ENCODE peak calls at places on chromosomes 2 and 18, in five cellular contexts. Y is SK-N-SH, C is PC-3, L is fibroblast of lung, X is neural progenitor cell. T is an unnamed sample.

GRCh38 chr2:41912766-41913165 is 135.1 kb upstream of the PKDCC start:
- DNase-seq in Y (no peak), C (no peak), L (no peak), X (no peak), T (no peak)

GRCh38 chr2:211237586-211237985 is 681.2 kb downstream of the CPS1 start:
- DNase-seq in Y (no peak), C (no peak), L (no peak), X (peak; percentile 60), T (no peak)

GRCh38 chr2:84959494-84960156 is 11.3 kb upstream of the KCMF1 start:
- DNase-seq in Y (no peak), C (peak; percentile 66), L (peak; percentile 53), X (peak; percentile 33), T (peak; percentile 43)

GRCh38 chr2:97706708-97707345 is 6.5 kb upstream of the ZAP70 start:
- DNase-seq in Y (no peak), C (no peak), L (no peak), X (no peak), T (no peak)

GRCh38 chr18:69757733-69758132 is 189.9 kb downstream of the CD226 start:
- DNase-seq in Y (no peak), C (peak; percentile 70), L (peak; percentile 80), X (peak; percentile 23), T (no peak)

GRCh38 chr2:479505-480161 is 191.7 kb upstream of the ALKAL2 start:
- DNase-seq in Y (no peak), C (peak; percentile 11), L (no peak), X (no peak), T (no peak)

GRCh38 chr2:187349328-187349944 is 98.6 kb downstream of the CALCRL start:
- DNase-seq in Y (no peak), C (no peak), L (peak; percentile 18), X (no peak), T (no peak)

GRCh38 chr18:42095732-42096377 is 140.8 kb downstream of the PIK3C3 start:
- DNase-seq in Y (no peak), C (no peak), L (no peak), X (no peak), T (no peak)

GRCh38 chr2:165369131-165369935 is 100.2 kb upstream of the CSRNP3 start:
- DNase-seq in Y (no peak), C (no peak), L (peak; percentile 46), X (peak; percentile 63), T (no peak)

GRCh38 chr2:198371902-198372611 is 567.7 kb downstream of the PLCL1 start:
- DNase-seq in Y (no peak), C (peak; percentile 3), L (peak; percentile 16), X (no peak), T (no peak)

GRCh38 chr2:20583425-20583881 is 67.4 kb downstream of the HS1BP3 start:
- DNase-seq in Y (no peak), C (no peak), L (no peak), X (no peak), T (no peak)

GRCh38 chr2:37149626-37150322 is 7.0 kb downstream of the EIF2AK2 start:
- DNase-seq in Y (no peak), C (peak; percentile 16), L (no peak), X (no peak), T (no peak)

GRCh38 chr18:12408247-12408869 is 629 bp downstream of the PRELID3A start:
- DNase-seq in Y (peak; percentile 34), C (peak; percentile 23), L (peak; percentile 45), X (no peak), T (peak; percentile 61)

GRCh38 chr2:8456149-8457091 is 225.4 kb upstream of the ID2 start:
- DNase-seq in Y (no peak), C (no peak), L (no peak), X (no peak), T (no peak)

GRCh38 chr18:35172009-35172408 is 68.8 kb upstream of the ZNF397 start:
- DNase-seq in Y (no peak), C (no peak), L (no peak), X (no peak), T (no peak)

GRCh38 chr2:43426305-43427031 is 169.4 kb downstream of the THADA start:
- DNase-seq in Y (peak; percentile 81), C (peak; percentile 98), L (peak; percentile 99), X (no peak), T (peak; percentile 93)

GRCh38 chr2:203909192-203909945 is 27.2 kb upstream of the ICOS start:
- DNase-seq in Y (peak; percentile 48), C (peak; percentile 67), L (peak; percentile 65), X (peak; percentile 53), T (peak; percentile 49)

GRCh38 chr18:51053822-51054221 is 23.8 kb downstream of the SMAD4 start:
- DNase-seq in Y (no peak), C (no peak), L (no peak), X (no peak), T (no peak)

GRCh38 chr2:37614061-37614802 is 57.2 kb downstream of the CDC42EP3 start:
- DNase-seq in Y (no peak), C (peak; percentile 45), L (peak; percentile 93), X (no peak), T (no peak)

GRCh38 chr2:17672583-17673317 is 80.9 kb downstream of the SMC6 start:
- DNase-seq in Y (no peak), C (peak; percentile 69), L (peak; percentile 83), X (no peak), T (no peak)

GRCh38 chr2:46814160-46814559 is 101.4 kb downstream of the MCFD2 start:
- DNase-seq in Y (peak; percentile 5), C (no peak), L (peak; percentile 96), X (no peak), T (no peak)

GRCh38 chr2:25851740-25852503 is 26.4 kb downstream of the ASXL2 start:
- DNase-seq in Y (peak; percentile 63), C (peak; percentile 87), L (peak; percentile 92), X (peak; percentile 60), T (peak; percentile 86)

GRCh38 chr2:224069172-224069571 is 30.1 kb upstream of the SERPINE2 start:
- DNase-seq in Y (no peak), C (no peak), L (peak; percentile 52), X (no peak), T (no peak)

GRCh38 chr18:28801876-28802275 is 624.9 kb upstream of the CDH2 start:
- DNase-seq in Y (no peak), C (no peak), L (no peak), X (no peak), T (no peak)

DNA sequence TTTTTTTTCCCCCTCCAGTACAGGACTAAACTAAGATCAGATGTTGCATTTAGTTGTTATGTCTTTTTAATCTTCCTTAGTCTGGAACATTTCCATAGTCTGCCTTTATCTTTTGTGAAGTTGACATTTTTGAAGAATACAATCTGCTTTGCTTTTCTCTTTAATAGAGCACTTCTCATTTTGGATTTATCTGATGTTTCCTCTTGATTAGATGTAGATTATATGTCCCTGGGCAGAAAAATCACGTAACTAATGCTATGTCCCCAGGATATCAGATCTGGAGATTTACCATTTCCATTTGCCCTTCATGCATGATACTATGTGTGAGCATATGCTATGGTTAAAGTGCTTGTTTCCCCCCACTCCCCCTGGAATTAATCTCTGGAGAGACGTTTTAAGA is 6.2 kb downstream of the ZNF638 start:
- DNase-seq in Y (peak; percentile 53), C (no peak), L (no peak), X (no peak), T (no peak)
- H4K20me1 ChIP-seq in Y (peaks cover 99% of the 10 kb centered on the region), C (peaks cover 65% of the 10 kb centered on the region), L (peaks cover 9% of the 10 kb centered on the region), X (peaks cover 100% of the 10 kb centered on the region), T (peaks cover 61% of the 10 kb centered on the region)

GRCh38 chr2:216522892-216523502 is 24.4 kb downstream of the RPL37A start:
- DNase-seq in Y (no peak), C (no peak), L (no peak), X (no peak), T (no peak)
- H2AFZ ChIP-seq in Y (no peak overlapping the region), C (no peak overlapping the region), L (no peak overlapping the region), X (no peak overlapping the region), T (no peak overlapping the region)

DNA sequence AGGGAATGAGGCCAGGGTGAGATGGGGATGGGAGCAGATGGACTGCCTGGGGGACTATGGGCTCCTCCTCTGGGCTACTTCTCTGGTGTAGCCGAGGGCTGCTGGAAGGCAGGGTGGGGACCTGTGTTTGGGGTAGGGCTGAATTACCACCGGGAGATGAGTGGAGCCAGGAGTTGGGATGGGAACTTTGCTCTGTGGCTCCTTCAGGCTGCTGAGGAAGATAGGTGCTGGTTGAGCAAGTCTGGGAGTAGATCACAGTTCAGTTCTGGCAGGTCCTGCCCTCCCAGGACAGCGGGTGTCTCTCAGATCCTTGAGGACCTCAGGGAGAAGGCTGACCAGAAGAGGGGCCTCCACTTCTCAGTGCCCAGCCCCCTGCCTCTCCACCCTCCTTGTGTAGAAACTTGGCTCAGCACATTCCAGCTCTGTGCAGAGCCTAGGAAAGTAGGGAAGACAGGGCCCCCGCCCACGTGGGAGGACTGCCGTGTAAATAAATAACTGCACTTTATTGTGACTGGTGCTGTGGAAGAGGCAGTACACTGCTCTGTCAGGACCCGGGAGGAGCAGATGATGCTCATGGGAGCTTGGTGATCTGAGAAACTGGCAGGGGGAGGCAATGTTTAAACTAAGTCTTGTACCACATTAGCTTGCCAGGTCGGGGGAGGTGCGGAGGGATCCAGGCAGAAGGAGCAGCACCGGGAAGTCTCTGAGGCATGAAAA is 15.3 kb downstream of the TET3 start:
- DNase-seq in Y (no peak), C (peak; percentile 26), L (peak; percentile 44), X (no peak), T (no peak)
- H4K20me1 ChIP-seq in Y (peaks cover 44% of the 10 kb centered on the region), C (peaks cover 57% of the 10 kb centered on the region), L (no peaks in the 10 kb centered on the region), X (peaks cover 90% of the 10 kb centered on the region), T (peaks cover 94% of the 10 kb centered on the region)

GRCh38 chr2:238728322-238729260 is 119.3 kb upstream of the TWIST2 start:
- DNase-seq in Y (peak; percentile 34), C (no peak), L (peak; percentile 89), X (no peak), T (no peak)
- H2AFZ ChIP-seq in Y (peak overlapping the region; percentile 36), C (no peak overlapping the region), L (peak overlapping the region; percentile 75), X (no peak overlapping the region), T (no peak overlapping the region)

GRCh38 chr18:58105206-58105907 is 61.3 kb downstream of the NEDD4L start:
- DNase-seq in Y (no peak), C (no peak), L (peak; percentile 8), X (no peak), T (no peak)
- H4K20me1 ChIP-seq in Y (no peaks in the 10 kb centered on the region), C (no peaks in the 10 kb centered on the region), L (no peaks in the 10 kb centered on the region), X (peaks cover 71% of the 10 kb centered on the region), T (peaks cover 25% of the 10 kb centered on the region)

GRCh38 chr2:110735366-110735765 is 3.0 kb downstream of the ACOXL start:
- DNase-seq in Y (no peak), C (peak; percentile 83), L (no peak), X (no peak), T (no peak)
- H2AFZ ChIP-seq in Y (no peak overlapping the region), C (no peak overlapping the region), L (no peak overlapping the region), X (no peak overlapping the region), T (no peak overlapping the region)